ENCODE peak calls at places on chromosomes 4 and X, in eight cellular contexts. One of them, this sample, is unnamed.

GRCh38 chrX:2502668-2503519 is 2.1 kb upstream of the DHRSX start:
- DNase-seq in WERI-Rb-1: no peak
- DNase-seq in A673: peak; percentile 52
- DNase-seq in aorta: peak; percentile 30
- DNase-seq in HCT116: no peak
- DNase-seq in upper lobe of left lung: peak; percentile 22
- DNase-seq in suprapubic skin: no peak
- DNase-seq in cardiac muscle cell: no peak
- DNase-seq in this sample: no peak

GRCh38 chr4:630661-631060 is 5.3 kb downstream of the PDE6B start:
- DNase-seq in HCT116: no peak
- DNase-seq in aorta: peak; percentile 23
- DNase-seq in suprapubic skin: peak; percentile 40
- DNase-seq in upper lobe of left lung: no peak
- DNase-seq in WERI-Rb-1: no peak
- DNase-seq in cardiac muscle cell: no peak
- DNase-seq in A673: no peak
- DNase-seq in this sample: no peak

GRCh38 chr4:7145291-7145934 is 46.9 kb upstream of the SORCS2 start:
- DNase-seq in WERI-Rb-1: no peak
- DNase-seq in upper lobe of left lung: no peak
- DNase-seq in HCT116: no peak
- DNase-seq in aorta: no peak
- DNase-seq in suprapubic skin: no peak
- DNase-seq in A673: no peak
- DNase-seq in cardiac muscle cell: no peak
- DNase-seq in this sample: no peak

GRCh38 chrX:120446503-120446902 is 22.6 kb downstream of the LAMP2 start:
- DNase-seq in HCT116: no peak
- DNase-seq in suprapubic skin: no peak
- DNase-seq in A673: peak; percentile 75
- DNase-seq in cardiac muscle cell: no peak
- DNase-seq in upper lobe of left lung: no peak
- DNase-seq in aorta: no peak
- DNase-seq in WERI-Rb-1: peak; percentile 8
- DNase-seq in this sample: no peak

GRCh38 chr4:7797330-7797729 is 142.3 kb downstream of the AFAP1 start:
- DNase-seq in WERI-Rb-1: no peak
- DNase-seq in HCT116: no peak
- DNase-seq in upper lobe of left lung: no peak
- DNase-seq in aorta: no peak
- DNase-seq in suprapubic skin: peak; percentile 21
- DNase-seq in cardiac muscle cell: no peak
- DNase-seq in A673: no peak
- DNase-seq in this sample: no peak

GRCh38 chr4:54945838-54946237 is 179.6 kb downstream of the KDR start:
- DNase-seq in upper lobe of left lung: no peak
- DNase-seq in WERI-Rb-1: no peak
- DNase-seq in A673: no peak
- DNase-seq in HCT116: no peak
- DNase-seq in aorta: no peak
- DNase-seq in cardiac muscle cell: peak; percentile 10
- DNase-seq in suprapubic skin: no peak
- DNase-seq in this sample: no peak

GRCh38 chrX:40784516-40785151 is 49.3 kb upstream of the MED14 start:
- DNase-seq in upper lobe of left lung: no peak
- DNase-seq in A673: no peak
- DNase-seq in cardiac muscle cell: no peak
- DNase-seq in aorta: no peak
- DNase-seq in WERI-Rb-1: no peak
- DNase-seq in suprapubic skin: no peak
- DNase-seq in HCT116: no peak
- DNase-seq in this sample: no peak

GRCh38 chr4:2084316-2084715 is 25.2 kb downstream of the NAT8L start:
- DNase-seq in aorta: no peak
- DNase-seq in upper lobe of left lung: peak; percentile 12
- DNase-seq in suprapubic skin: peak; percentile 41
- DNase-seq in A673: no peak
- DNase-seq in WERI-Rb-1: peak; percentile 4
- DNase-seq in HCT116: no peak
- DNase-seq in cardiac muscle cell: no peak
- DNase-seq in this sample: no peak

GRCh38 chrX:68403060-68403459 is 30.2 kb downstream of the OPHN1 start:
- DNase-seq in aorta: no peak
- DNase-seq in WERI-Rb-1: no peak
- DNase-seq in suprapubic skin: no peak
- DNase-seq in upper lobe of left lung: no peak
- DNase-seq in HCT116: no peak
- DNase-seq in A673: no peak
- DNase-seq in cardiac muscle cell: no peak
- DNase-seq in this sample: no peak

GRCh38 chrX:102833136-102833535 is 103.9 kb upstream of the RAB40AL start:
- DNase-seq in cardiac muscle cell: no peak
- DNase-seq in upper lobe of left lung: no peak
- DNase-seq in HCT116: no peak
- DNase-seq in aorta: no peak
- DNase-seq in suprapubic skin: no peak
- DNase-seq in WERI-Rb-1: no peak
- DNase-seq in A673: no peak
- DNase-seq in this sample: no peak

GRCh38 chr4:72677886-72678285 is 108.9 kb upstream of the ADAMTS3 start:
- DNase-seq in suprapubic skin: no peak
- DNase-seq in WERI-Rb-1: no peak
- DNase-seq in HCT116: no peak
- DNase-seq in cardiac muscle cell: no peak
- DNase-seq in upper lobe of left lung: no peak
- DNase-seq in A673: no peak
- DNase-seq in aorta: no peak
- DNase-seq in this sample: no peak
- H3K27ac ChIP-seq in suprapubic skin: no peak overlapping the region
- H3K27ac ChIP-seq in WERI-Rb-1: no peak overlapping the region
- H3K27ac ChIP-seq in HCT116: no peak overlapping the region
- H3K27ac ChIP-seq in cardiac muscle cell: no peak overlapping the region
- H3K27ac ChIP-seq in upper lobe of left lung: no peak overlapping the region
- H3K27ac ChIP-seq in A673: no peak overlapping the region
- H3K27ac ChIP-seq in aorta: no peak overlapping the region
- H3K27ac ChIP-seq in this sample: no peak overlapping the region

GRCh38 chr4:15894393-15894792 is 44.1 kb downstream of the FGFBP1 start:
- DNase-seq in aorta: no peak
- DNase-seq in cardiac muscle cell: no peak
- DNase-seq in WERI-Rb-1: no peak
- DNase-seq in HCT116: no peak
- DNase-seq in suprapubic skin: no peak
- DNase-seq in A673: no peak
- DNase-seq in upper lobe of left lung: no peak
- DNase-seq in this sample: no peak
- H3K27ac ChIP-seq in aorta: no peak overlapping the region
- H3K27ac ChIP-seq in cardiac muscle cell: no peak overlapping the region
- H3K27ac ChIP-seq in WERI-Rb-1: no peak overlapping the region
- H3K27ac ChIP-seq in HCT116: peak overlapping the region; percentile 27
- H3K27ac ChIP-seq in suprapubic skin: peak overlapping the region; percentile 36
- H3K27ac ChIP-seq in A673: no peak overlapping the region
- H3K27ac ChIP-seq in upper lobe of left lung: no peak overlapping the region
- H3K27ac ChIP-seq in this sample: no peak overlapping the region

GRCh38 chrX:134743121-134743520 is 84.8 kb upstream of the PLAC1 start:
- DNase-seq in aorta: no peak
- DNase-seq in suprapubic skin: no peak
- DNase-seq in A673: no peak
- DNase-seq in upper lobe of left lung: no peak
- DNase-seq in cardiac muscle cell: no peak
- DNase-seq in HCT116: no peak
- DNase-seq in WERI-Rb-1: no peak
- DNase-seq in this sample: no peak

GRCh38 chrX:134746379-134746723 is 88.1 kb upstream of the PLAC1 start:
- DNase-seq in aorta: no peak
- DNase-seq in upper lobe of left lung: no peak
- DNase-seq in WERI-Rb-1: no peak
- DNase-seq in HCT116: no peak
- DNase-seq in suprapubic skin: no peak
- DNase-seq in cardiac muscle cell: no peak
- DNase-seq in A673: no peak
- DNase-seq in this sample: no peak

GRCh38 chrX:134747006-134747405 is 88.7 kb upstream of the PLAC1 start:
- DNase-seq in upper lobe of left lung: no peak
- DNase-seq in HCT116: no peak
- DNase-seq in aorta: no peak
- DNase-seq in A673: no peak
- DNase-seq in WERI-Rb-1: no peak
- DNase-seq in suprapubic skin: no peak
- DNase-seq in cardiac muscle cell: no peak
- DNase-seq in this sample: no peak

GRCh38 chrX:134741801-134742200 is 83.5 kb upstream of the PLAC1 start:
- DNase-seq in A673: no peak
- DNase-seq in suprapubic skin: no peak
- DNase-seq in cardiac muscle cell: no peak
- DNase-seq in HCT116: no peak
- DNase-seq in WERI-Rb-1: peak; percentile 61
- DNase-seq in upper lobe of left lung: no peak
- DNase-seq in aorta: no peak
- DNase-seq in this sample: no peak

GRCh38 chrX:134745636-134746378 is 87.5 kb upstream of the PLAC1 start:
- DNase-seq in upper lobe of left lung: no peak
- DNase-seq in A673: no peak
- DNase-seq in WERI-Rb-1: no peak
- DNase-seq in suprapubic skin: no peak
- DNase-seq in aorta: no peak
- DNase-seq in HCT116: no peak
- DNase-seq in cardiac muscle cell: no peak
- DNase-seq in this sample: no peak
- H3K27ac ChIP-seq in upper lobe of left lung: no peak overlapping the region
- H3K27ac ChIP-seq in A673: no peak overlapping the region
- H3K27ac ChIP-seq in WERI-Rb-1: no peak overlapping the region
- H3K27ac ChIP-seq in suprapubic skin: no peak overlapping the region
- H3K27ac ChIP-seq in aorta: no peak overlapping the region
- H3K27ac ChIP-seq in HCT116: no peak overlapping the region
- H3K27ac ChIP-seq in cardiac muscle cell: no peak overlapping the region
- H3K27ac ChIP-seq in this sample: no peak overlapping the region

GRCh38 chrX:39689374-39690104 is 408.2 kb downstream of the BCOR start:
- DNase-seq in HCT116: no peak
- DNase-seq in A673: no peak
- DNase-seq in WERI-Rb-1: no peak
- DNase-seq in cardiac muscle cell: peak; percentile 32
- DNase-seq in aorta: no peak
- DNase-seq in suprapubic skin: no peak
- DNase-seq in upper lobe of left lung: no peak
- DNase-seq in this sample: no peak
- H3K27ac ChIP-seq in HCT116: no peak overlapping the region
- H3K27ac ChIP-seq in A673: no peak overlapping the region
- H3K27ac ChIP-seq in WERI-Rb-1: peak overlapping the region; percentile 91
- H3K27ac ChIP-seq in cardiac muscle cell: no peak overlapping the region
- H3K27ac ChIP-seq in aorta: no peak overlapping the region
- H3K27ac ChIP-seq in suprapubic skin: no peak overlapping the region
- H3K27ac ChIP-seq in upper lobe of left lung: peak overlapping the region; percentile 36
- H3K27ac ChIP-seq in this sample: no peak overlapping the region

DNA sequence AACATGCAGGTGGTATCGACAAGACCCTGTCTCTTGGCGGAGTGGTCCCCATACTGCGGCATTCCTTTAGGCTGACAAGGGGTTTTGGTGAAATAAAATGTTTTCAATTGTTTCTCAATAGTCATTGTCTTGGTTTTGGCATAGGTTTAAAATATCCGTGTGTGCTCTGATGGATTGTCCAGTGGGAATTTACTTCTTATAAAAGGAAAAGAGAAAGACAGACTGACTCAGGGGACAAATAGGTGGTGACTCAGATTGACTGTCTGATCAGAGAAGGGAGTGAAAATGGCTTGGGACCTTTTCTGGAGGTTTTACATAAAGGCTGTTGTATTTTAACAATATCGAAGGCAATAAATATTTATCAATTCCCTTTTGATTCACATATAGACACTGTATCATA is 129.8 kb downstream of the SORBS2 start:
- DNase-seq in cardiac muscle cell: no peak
- DNase-seq in suprapubic skin: no peak
- DNase-seq in aorta: no peak
- DNase-seq in WERI-Rb-1: no peak
- DNase-seq in A673: no peak
- DNase-seq in HCT116: no peak
- DNase-seq in upper lobe of left lung: no peak
- DNase-seq in this sample: no peak
- H3K27ac ChIP-seq in cardiac muscle cell: peak overlapping the region; percentile 81
- H3K27ac ChIP-seq in suprapubic skin: no peak overlapping the region
- H3K27ac ChIP-seq in aorta: no peak overlapping the region
- H3K27ac ChIP-seq in WERI-Rb-1: no peak overlapping the region
- H3K27ac ChIP-seq in A673: no peak overlapping the region
- H3K27ac ChIP-seq in HCT116: no peak overlapping the region
- H3K27ac ChIP-seq in upper lobe of left lung: no peak overlapping the region
- H3K27ac ChIP-seq in this sample: no peak overlapping the region

GRCh38 chr4:19780871-19781270 is 470.8 kb upstream of the SLIT2 start:
- DNase-seq in HCT116: no peak
- DNase-seq in WERI-Rb-1: no peak
- DNase-seq in suprapubic skin: no peak
- DNase-seq in A673: no peak
- DNase-seq in aorta: no peak
- DNase-seq in upper lobe of left lung: no peak
- DNase-seq in cardiac muscle cell: no peak
- DNase-seq in this sample: no peak

GRCh38 chr4:19772581-19772980 is 479.1 kb upstream of the SLIT2 start:
- DNase-seq in cardiac muscle cell: no peak
- DNase-seq in HCT116: no peak
- DNase-seq in aorta: no peak
- DNase-seq in WERI-Rb-1: no peak
- DNase-seq in suprapubic skin: no peak
- DNase-seq in upper lobe of left lung: no peak
- DNase-seq in A673: no peak
- DNase-seq in this sample: no peak

GRCh38 chr4:19776929-19777328 is 474.8 kb upstream of the SLIT2 start:
- DNase-seq in aorta: no peak
- DNase-seq in HCT116: no peak
- DNase-seq in upper lobe of left lung: no peak
- DNase-seq in suprapubic skin: no peak
- DNase-seq in A673: no peak
- DNase-seq in WERI-Rb-1: no peak
- DNase-seq in cardiac muscle cell: no peak
- DNase-seq in this sample: no peak

GRCh38 chr4:19774690-19775256 is 476.9 kb upstream of the SLIT2 start:
- DNase-seq in WERI-Rb-1: no peak
- DNase-seq in aorta: no peak
- DNase-seq in HCT116: no peak
- DNase-seq in cardiac muscle cell: no peak
- DNase-seq in suprapubic skin: no peak
- DNase-seq in upper lobe of left lung: no peak
- DNase-seq in A673: no peak
- DNase-seq in this sample: no peak

GRCh38 chr4:19776021-19776459 is 475.7 kb upstream of the SLIT2 start:
- DNase-seq in cardiac muscle cell: peak; percentile 17
- DNase-seq in WERI-Rb-1: no peak
- DNase-seq in suprapubic skin: no peak
- DNase-seq in A673: peak; percentile 22
- DNase-seq in aorta: no peak
- DNase-seq in upper lobe of left lung: no peak
- DNase-seq in HCT116: peak; percentile 84
- DNase-seq in this sample: no peak
- H3K27ac ChIP-seq in cardiac muscle cell: peak overlapping the region; percentile 51
- H3K27ac ChIP-seq in WERI-Rb-1: no peak overlapping the region
- H3K27ac ChIP-seq in suprapubic skin: no peak overlapping the region
- H3K27ac ChIP-seq in A673: no peak overlapping the region
- H3K27ac ChIP-seq in aorta: no peak overlapping the region
- H3K27ac ChIP-seq in upper lobe of left lung: no peak overlapping the region
- H3K27ac ChIP-seq in HCT116: peak overlapping the region; percentile 78
- H3K27ac ChIP-seq in this sample: no peak overlapping the region

This sample was measured in K562.